ENCODE peak calls at places on chromosomes 5 and 9, in nine cellular contexts. M, A, L, U, J, O, I, G and B are unnamed samples.

GRCh38 chr9:131524578-131525315 is 6.3 kb downstream of the UCK1 start:
- DNase-seq in U (peak), L (no peak), I (peak), M (no peak), A (no peak), O (no peak), J (no peak), G (no peak), B (peak)

GRCh38 chr5:142823176-142823575 is 53.0 kb downstream of the ARHGAP26 start:
- DNase-seq in A (peak), U (no peak), L (no peak), I (no peak), G (no peak), M (no peak), J (no peak), O (no peak), B (no peak)

GRCh38 chr5:10578292-10578663 is 14.4 kb downstream of the ANKRD33B start:
- DNase-seq in A (no peak), U (no peak), M (no peak), O (no peak), J (no peak), I (no peak), L (no peak), G (no peak), B (no peak)

GRCh38 chr5:56876325-56876724 is 33.1 kb upstream of the SETD9 start:
- DNase-seq in J (no peak), O (no peak), L (no peak), U (peak), G (no peak), A (no peak), M (no peak), I (no peak), B (no peak)

GRCh38 chr5:18487928-18488480 is 853.7 kb downstream of the TAF11L14 start:
- DNase-seq in O (no peak), A (no peak), I (no peak), M (no peak), J (no peak), G (no peak), U (no peak), L (no peak), B (no peak)

GRCh38 chr5:1135696-1136525 is 24.0 kb upstream of the SLC12A7 start:
- DNase-seq in A (no peak), I (no peak), M (no peak), G (no peak), O (no peak), U (no peak), J (no peak), L (peak), B (no peak)

GRCh38 chr9:131129183-131129582 is 3.8 kb downstream of the NUP214 start:
- DNase-seq in U (no peak), I (no peak), L (no peak), M (no peak), O (no peak), A (no peak), J (no peak), G (no peak), B (no peak)

GRCh38 chr5:167578977-167579700 is 712.3 kb upstream of the WWC1 start:
- DNase-seq in M (no peak), G (no peak), I (no peak), U (peak), A (no peak), J (no peak), O (no peak), L (no peak), B (no peak)

GRCh38 chr5:3324421-3325101 is 271.1 kb upstream of the IRX1 start:
- DNase-seq in O (no peak), A (no peak), I (no peak), G (no peak), M (no peak), U (no peak), L (peak), J (no peak), B (no peak)

GRCh38 chr5:113212244-113212920 is 222.4 kb downstream of the TSSK1B start:
- DNase-seq in J (no peak), A (no peak), M (no peak), I (peak), L (no peak), G (no peak), U (peak), O (peak), B (no peak)

GRCh38 chr5:138986186-138986775 is 111.1 kb upstream of the LRRTM2 start:
- DNase-seq in G (no peak), L (no peak), U (no peak), J (no peak), M (no peak), I (no peak), O (peak), A (no peak), B (no peak)

GRCh38 chr5:66406761-66407289 is 189.4 kb upstream of the MAST4 start:
- DNase-seq in L (no peak), G (no peak), O (no peak), I (no peak), A (no peak), J (no peak), U (no peak), M (no peak), B (no peak)

GRCh38 chr5:84191296-84191695 is 193.4 kb downstream of the EDIL3 start:
- DNase-seq in O (peak), I (peak), A (no peak), J (no peak), L (no peak), G (peak), U (peak), M (no peak), B (no peak)

GRCh38 chr5:175385691-175386360 is 58.2 kb downstream of the DRD1 start:
- DNase-seq in I (no peak), G (no peak), A (no peak), O (no peak), J (no peak), L (no peak), M (no peak), U (peak), B (no peak)

GRCh38 chr5:177310757-177311173 is 933 bp downstream of the MXD3 start:
- DNase-seq in A (no peak), O (peak), L (peak), G (peak), U (no peak), M (peak), I (no peak), J (no peak), B (no peak)

GRCh38 chr9:128916204-128916603 is 4.6 kb upstream of the PHYHD1 start:
- DNase-seq in L (no peak), G (no peak), A (no peak), U (peak), O (no peak), I (no peak), J (no peak), M (no peak), B (no peak)

GRCh38 chr5:132110930-132111329 is 37.3 kb downstream of the CSF2 start:
- DNase-seq in I (no peak), U (peak), J (no peak), A (no peak), O (no peak), G (no peak), L (no peak), M (no peak), B (no peak)

GRCh38 chr5:121976979-121977378 is 15.2 kb downstream of the SRFBP1 start:
- DNase-seq in O (no peak), U (peak), G (no peak), I (peak), M (no peak), L (no peak), J (no peak), A (no peak), B (no peak)

GRCh38 chr9:120931278-120932085 is 4.9 kb upstream of the TRAF1 start:
- DNase-seq in G (no peak), I (no peak), U (peak), L (no peak), M (no peak), J (no peak), O (peak), A (no peak), B (no peak)

GRCh38 chr5:142016576-142016975 is 3.7 kb upstream of the GNPDA1 start:
- DNase-seq in I (no peak), U (no peak), O (no peak), M (no peak), G (no peak), L (no peak), J (no peak), A (no peak), B (no peak)